ENCODE peak calls at places on chromosomes 5 and 9, in ten cellular contexts. E is NT2/D1; H is cerebellum; K is naive B cell; L is fibroblast of lung; Q is activated CD4-positive, alpha-beta T cell treated with anti-CD3 and anti-CD28 coated beads, Interleukin-2, amount 10 ng/mL, durations not matched to agents 24 days and 14 days; I is memory B cell; D is HFF-Myc; W is ACHN; B is renal cortical epithelial cell. O is an unnamed sample.

GRCh38 chr5:994821-995220 is 13.8 kb upstream of the NKD2 start:
- DNase-seq in E (no peak), K (no peak), L (no peak), D (no peak), W (no peak), B (no peak), Q (no peak), H (no peak), I (no peak), O (no peak)

GRCh38 chr5:159331099-159331973 is 1.0 kb upstream of the IL12B start:
- DNase-seq in B (no peak), D (no peak), I (peak), K (peak), E (peak), Q (peak), L (peak), W (peak), H (peak), O (peak)

GRCh38 chr9:93303806-93304573 is 120.1 kb downstream of the WNK2 start:
- DNase-seq in K (no peak), E (no peak), Q (no peak), H (no peak), L (no peak), I (no peak), B (no peak), D (no peak), W (no peak), O (no peak)

GRCh38 chr5:50292735-50293394 is 148.2 kb downstream of the EMB start:
- DNase-seq in L (no peak), I (no peak), B (no peak), H (no peak), E (no peak), Q (no peak), D (no peak), W (no peak), K (no peak), O (no peak)

GRCh38 chr9:761155-761792 is 80.2 kb upstream of the DMRT1 start:
- DNase-seq in W (no peak), B (peak), Q (no peak), D (no peak), K (no peak), E (no peak), L (no peak), H (no peak), I (no peak), O (peak)

GRCh38 chr5:154727361-154727760 is 27.8 kb upstream of the LARP1 start:
- DNase-seq in L (no peak), Q (no peak), W (no peak), B (no peak), E (no peak), I (no peak), H (no peak), K (no peak), D (no peak), O (no peak)

GRCh38 chr9:6877671-6878161 is 119.9 kb downstream of the KDM4C start:
- DNase-seq in I (no peak), Q (no peak), D (no peak), K (no peak), H (no peak), E (no peak), L (peak), B (peak), W (peak), O (peak)

GRCh38 chr9:137150485-137151060 is 11.6 kb downstream of the GRIN1 start:
- DNase-seq in L (no peak), W (peak), E (peak), B (no peak), I (no peak), Q (peak), D (no peak), K (no peak), H (no peak), O (no peak)

GRCh38 chr5:871596-872298 is 20.9 kb downstream of the BRD9 start:
- DNase-seq in D (no peak), L (no peak), K (no peak), B (no peak), Q (no peak), I (no peak), E (no peak), W (no peak), H (no peak), O (no peak)

GRCh38 chr9:99073985-99074901 is 30.7 kb upstream of the TGFBR1 start:
- DNase-seq in D (no peak), W (no peak), Q (no peak), E (no peak), I (no peak), L (no peak), B (no peak), K (no peak), H (no peak), O (no peak)

GRCh38 chr5:10691826-10692785 is 68.9 kb downstream of the DAP start:
- DNase-seq in H (no peak), I (no peak), D (no peak), K (no peak), Q (no peak), B (peak), L (peak), E (no peak), W (peak), O (peak)

GRCh38 chr5:93359296-93359957 is 221.6 kb downstream of the NR2F1-AS1 start:
- DNase-seq in E (no peak), Q (no peak), W (no peak), D (peak), I (no peak), L (peak), B (peak), K (no peak), H (no peak), O (peak)

GRCh38 chr5:78530342-78531096 is 118.1 kb downstream of the LHFPL2 start:
- DNase-seq in H (no peak), I (no peak), D (no peak), K (no peak), Q (no peak), E (no peak), W (peak), B (peak), L (peak), O (peak)

GRCh38 chr5:127608077-127608660 is 40.7 kb upstream of the CTXN3 start:
- DNase-seq in E (no peak), K (no peak), B (peak), I (no peak), W (no peak), L (peak), H (no peak), D (no peak), Q (no peak), O (peak)

GRCh38 chr9:126248680-126249079 is 77.9 kb upstream of the MVB12B start:
- DNase-seq in E (no peak), I (no peak), H (no peak), W (peak), B (peak), Q (peak), K (no peak), D (no peak), L (peak), O (peak)

GRCh38 chr9:124202447-124202971 is 55.2 kb upstream of the NEK6 start:
- DNase-seq in B (no peak), I (peak), K (peak), Q (peak), H (no peak), L (peak), W (no peak), E (no peak), D (no peak), O (no peak)

GRCh38 chr5:179230061-179230461 is 115.2 kb downstream of the ADAMTS2 start:
- DNase-seq in I (no peak), W (no peak), Q (no peak), L (no peak), E (no peak), K (no peak), H (no peak), B (no peak), D (no peak), O (no peak)

GRCh38 chr9:89887286-89887685 is 282.5 kb downstream of the GADD45G start:
- DNase-seq in Q (no peak), W (no peak), B (no peak), L (no peak), E (no peak), H (no peak), I (no peak), D (no peak), K (no peak), O (no peak)